ENCODE peak calls at places on chromosomes 13 and 19, in seven cellular contexts. H is RWPE1, X is thoracic aorta, V is fibroblast of lung, M is MCF 10A, P is GM12878, J is BJ. A is an unnamed sample.

GRCh38 chr19:13036366-13036976 is 41.2 kb downstream of the NFIX start:
- DNase-seq in P (no peak), J (no peak), H (peak; percentile 89), V (peak; percentile 85), M (peak; percentile 64), X (no peak), A (no peak)

GRCh38 chr19:4337906-4338440 is 654 bp downstream of the STAP2 start:
- DNase-seq in H (no peak), M (no peak), X (no peak), J (no peak), P (no peak), V (peak; percentile 31), A (no peak)

GRCh38 chr13:105159794-105160193 is 1375.7 kb downstream of the EFNB2 start:
- DNase-seq in J (no peak), V (no peak), P (no peak), M (no peak), X (no peak), H (no peak), A (no peak)

GRCh38 chr19:19460761-19461265 is 54.5 kb downstream of the TSSK6 start:
- DNase-seq in P (no peak), V (no peak), H (no peak), M (no peak), J (no peak), X (no peak), A (peak; percentile 71)

GRCh38 chr19:46393456-46394397 is 19.6 kb downstream of the CCDC8 start:
- DNase-seq in M (no peak), P (no peak), H (no peak), V (no peak), J (no peak), X (no peak), A (no peak)

GRCh38 chr19:343451-343931 is 1.1 kb downstream of the MIER2 start:
- DNase-seq in V (peak; percentile 12), H (peak; percentile 41), J (no peak), P (no peak), X (no peak), M (peak; percentile 44), A (no peak)

GRCh38 chr13:97976551-97977375 is 23.3 kb downstream of the IPO5 start:
- DNase-seq in H (peak; percentile 36), M (no peak), X (peak; percentile 48), V (no peak), P (no peak), J (no peak), A (no peak)

GRCh38 chr13:109155301-109155761 is 525.9 kb downstream of the MYO16 start:
- DNase-seq in M (peak; percentile 83), J (no peak), H (peak; percentile 74), X (no peak), P (no peak), V (peak; percentile 98), A (no peak)

GRCh38 chr13:109389456-109389855 is 396.9 kb downstream of the IRS2 start:
- DNase-seq in P (no peak), M (no peak), X (no peak), H (no peak), J (no peak), V (peak; percentile 68), A (no peak)

GRCh38 chr13:30401347-30401746 is 20.9 kb upstream of the UBE2L5 start:
- DNase-seq in V (no peak), X (no peak), P (no peak), M (no peak), J (no peak), H (no peak), A (no peak)

GRCh38 chr19:43480574-43480973 is 15.2 kb upstream of the LYPD3 start:
- DNase-seq in M (no peak), J (no peak), P (no peak), X (no peak), V (no peak), H (no peak), A (no peak)

GRCh38 chr19:12792048-12792852 is 964 bp downstream of the JUNB start:
- DNase-seq in V (no peak), M (peak; percentile 63), X (no peak), P (no peak), J (no peak), H (no peak), A (peak; percentile 73)

GRCh38 chr13:80931766-80932165 is 590.8 kb upstream of the SPRY2 start:
- DNase-seq in X (no peak), J (no peak), H (no peak), P (no peak), M (no peak), V (peak; percentile 5), A (no peak)

GRCh38 chr19:4061683-4062575 is 4.8 kb downstream of the ZBTB7A start:
- DNase-seq in P (no peak), V (no peak), H (no peak), X (no peak), M (peak; percentile 64), J (no peak), A (no peak)

GRCh38 chr13:110413311-110414040 is 106.4 kb downstream of the COL4A2 start:
- DNase-seq in P (no peak), J (no peak), H (no peak), X (no peak), M (no peak), V (no peak), A (no peak)

GRCh38 chr13:100983111-100983510 is 308.5 kb upstream of the TMTC4 start:
- DNase-seq in X (no peak), V (peak; percentile 59), H (no peak), J (no peak), M (no peak), P (no peak), A (no peak)

GRCh38 chr19:32662186-32662585 is 12.8 kb downstream of the ANKRD27 start:
- DNase-seq in V (peak; percentile 52), M (peak; percentile 27), J (no peak), P (no peak), H (no peak), X (no peak), A (no peak)

GRCh38 chr19:56138069-56138468 is 3.0 kb upstream of the ZNF444 start:
- DNase-seq in M (peak; percentile 45), X (no peak), V (no peak), H (no peak), P (no peak), J (no peak), A (no peak)

GRCh38 chr13:69948016-69948415 is 159.6 kb upstream of the ATXN8OS start:
- DNase-seq in X (no peak), J (no peak), P (peak; percentile 59), M (no peak), V (no peak), H (no peak), A (no peak)

GRCh38 chr19:3276341-3276799 is 51.9 kb downstream of the CELF5 start:
- DNase-seq in P (no peak), H (peak; percentile 77), X (no peak), J (no peak), V (no peak), M (peak; percentile 73), A (peak; percentile 33)

GRCh38 chr19:16188521-16188920 is 3.3 kb downstream of the FAM32A start:
- DNase-seq in H (no peak), P (no peak), J (no peak), M (no peak), X (no peak), V (no peak), A (no peak)
- TF ChIP-seq CTCF in H (no peak), P (no peak), J (no peak), M (no peak), X (no peak), V (no peak), A (no peak)

GRCh38 chr13:41006296-41006695 is 12.8 kb downstream of the ELF1 start:
- DNase-seq in X (no peak), J (no peak), P (no peak), H (no peak), V (no peak), M (no peak), A (no peak)

GRCh38 chr13:41007359-41008118 is 11.6 kb downstream of the ELF1 start:
- DNase-seq in J (no peak), V (peak; percentile 16), X (no peak), M (peak; percentile 35), P (no peak), H (no peak), A (no peak)

GRCh38 chr13:41006951-41007350 is 12.2 kb downstream of the ELF1 start:
- DNase-seq in X (no peak), H (no peak), M (no peak), V (no peak), J (no peak), P (no peak), A (no peak)

GRCh38 chr13:41005709-41006108 is 13.4 kb downstream of the ELF1 start:
- DNase-seq in M (no peak), V (no peak), J (no peak), X (no peak), P (no peak), H (no peak), A (no peak)

DNA sequence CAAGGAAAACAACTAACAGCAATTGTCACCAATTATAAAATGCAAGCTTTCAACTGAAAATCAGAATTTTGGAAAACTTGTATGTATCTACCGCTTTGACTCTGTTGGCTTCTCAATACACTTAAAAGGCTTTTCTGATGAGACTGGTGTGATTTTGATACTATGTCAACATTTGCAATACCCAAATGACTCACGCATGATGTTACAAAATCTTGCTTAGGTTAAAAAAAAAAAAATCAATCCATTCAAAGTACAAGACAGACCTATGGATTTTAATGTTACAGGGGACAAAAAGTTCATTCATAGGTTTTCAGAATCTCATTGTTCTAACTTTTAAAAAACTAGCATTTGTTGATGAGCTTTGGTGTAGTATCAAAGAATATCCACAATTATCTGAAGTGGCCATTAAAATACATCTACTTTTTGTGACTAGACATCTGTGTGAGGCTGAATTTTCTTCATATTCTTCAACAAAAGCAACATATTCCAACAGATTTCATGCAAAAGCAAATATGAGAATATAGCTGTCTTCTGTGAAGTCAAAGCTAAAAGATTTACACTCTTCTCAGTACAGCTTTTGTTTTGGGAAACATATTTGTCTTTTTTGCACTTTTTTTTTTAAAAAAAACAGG is 10.7 kb downstream of the ELF1 start:
- DNase-seq in P (no peak), X (no peak), V (peak; percentile 54), M (peak; percentile 85), J (no peak), H (peak; percentile 64), A (no peak)
- TF ChIP-seq CTCF in P (no peak), X (no peak), V (no peak), M (no peak), J (no peak), H (no peak), A (no peak)

GRCh38 chr13:73772449-73773186 is 361.6 kb downstream of the KLF12 start:
- DNase-seq in H (no peak), J (no peak), V (no peak), P (no peak), X (no peak), M (no peak), A (no peak)

GRCh38 chr13:73765651-73766384 is 368.4 kb downstream of the KLF12 start:
- DNase-seq in J (no peak), H (no peak), V (peak; percentile 87), M (no peak), P (no peak), X (peak; percentile 33), A (peak; percentile 56)

GRCh38 chr13:73767191-73767741 is 366.9 kb downstream of the KLF12 start:
- DNase-seq in P (no peak), M (no peak), H (no peak), J (no peak), V (peak; percentile 45), X (no peak), A (no peak)

GRCh38 chr13:73767747-73768315 is 366.4 kb downstream of the KLF12 start:
- DNase-seq in V (no peak), J (no peak), P (no peak), M (peak; percentile 16), H (peak; percentile 10), X (no peak), A (peak; percentile 18)
- TF ChIP-seq CTCF in V (peak; percentile 43), J (peak; percentile 29), P (peak; percentile 42), M (no peak), H (no peak), X (peak; percentile 16), A (peak; percentile 25)

GRCh38 chr19:5451494-5451893 is 3.7 kb upstream of the ZNRF4 start:
- DNase-seq in V (no peak), M (no peak), H (no peak), X (no peak), P (no peak), J (no peak), A (no peak)
- TF ChIP-seq CTCF in V (no peak), M (no peak), H (no peak), X (no peak), P (no peak), J (no peak), A (no peak)

A was measured in natural killer cell.